ENCODE peak calls at places on chromosomes 7 and 10, in nine cellular contexts. S is MM.1S, J is HCT116, L is GM23248, U is PC-3, G is neural progenitor cell, Y is hepatocyte, P is GM23338, Q is SK-N-SH. Z is an unnamed sample.

GRCh38 chr7:64775289-64775688 is 18.9 kb upstream of the ZNF138 start:
- DNase-seq in S (no peak), J (no peak), L (peak; percentile 4), U (no peak), G (no peak), Y (no peak), P (no peak), Q (no peak), Z (no peak)

GRCh38 chr7:130481898-130482297 is 10.0 kb upstream of the MEST start:
- DNase-seq in S (no peak), J (no peak), L (peak; percentile 21), U (no peak), G (no peak), Y (peak; percentile 35), P (no peak), Q (no peak), Z (no peak)

GRCh38 chr7:74518654-74519053 is 64.9 kb downstream of the GTF2IRD1 start:
- DNase-seq in S (no peak), J (no peak), L (no peak), U (no peak), G (no peak), Y (no peak), P (no peak), Q (no peak), Z (no peak)

GRCh38 chr10:95655571-95656290 is 780 bp downstream of the ALDH18A1 start:
- DNase-seq in S (peak; percentile 12), J (no peak), L (peak; percentile 50), U (peak; percentile 6), G (peak; percentile 47), Y (peak; percentile 39), P (peak; percentile 45), Q (peak; percentile 17), Z (peak; percentile 31)

GRCh38 chr10:116056445-116057293 is 216.3 kb downstream of the GFRA1 start:
- DNase-seq in S (no peak), J (no peak), L (peak; percentile 18), U (no peak), G (no peak), Y (peak; percentile 42), P (no peak), Q (no peak), Z (no peak)

GRCh38 chr7:132771301-132771730 is 195.0 kb upstream of the PLXNA4 start:
- DNase-seq in S (no peak), J (no peak), L (peak; percentile 41), U (no peak), G (no peak), Y (no peak), P (peak; percentile 21), Q (no peak), Z (no peak)

GRCh38 chr10:103507235-103508191 is 14.0 kb downstream of the NEURL1 start:
- DNase-seq in S (peak; percentile 77), J (no peak), L (no peak), U (no peak), G (no peak), Y (peak; percentile 70), P (no peak), Q (peak; percentile 66), Z (peak; percentile 85)

GRCh38 chr7:85153715-85154114 is 33.1 kb downstream of the SEMA3D start:
- DNase-seq in S (no peak), J (no peak), L (no peak), U (no peak), G (no peak), Y (no peak), P (no peak), Q (no peak), Z (no peak)

GRCh38 chr7:68730871-68731403 is 867.3 kb upstream of the AUTS2 start:
- DNase-seq in S (no peak), J (no peak), L (no peak), U (no peak), G (no peak), Y (peak; percentile 20), P (no peak), Q (no peak), Z (no peak)

GRCh38 chr7:116180302-116180701 is 30.0 kb upstream of the TES start:
- DNase-seq in S (peak; percentile 71), J (peak; percentile 43), L (peak; percentile 77), U (peak; percentile 73), G (peak; percentile 61), Y (peak; percentile 73), P (peak; percentile 81), Q (peak; percentile 71), Z (peak; percentile 35)

GRCh38 chr10:132869621-132870020 is 72.7 kb downstream of the CFAP46 start:
- DNase-seq in S (no peak), J (no peak), L (no peak), U (no peak), G (no peak), Y (no peak), P (no peak), Q (no peak), Z (no peak)

GRCh38 chr7:125118444-125118843 is 188.8 kb upstream of the POT1 start:
- DNase-seq in S (no peak), J (no peak), L (no peak), U (no peak), G (no peak), Y (no peak), P (no peak), Q (no peak), Z (no peak)

GRCh38 chr10:64376169-64376568 is 855.0 kb downstream of the REEP3 start:
- DNase-seq in S (no peak), J (no peak), L (no peak), U (no peak), G (peak; percentile 26), Y (peak; percentile 15), P (peak; percentile 51), Q (peak; percentile 9), Z (no peak)

GRCh38 chr10:132121511-132121830 is 55.7 kb downstream of the JAKMIP3 start:
- DNase-seq in S (no peak), J (no peak), L (no peak), U (no peak), G (no peak), Y (no peak), P (no peak), Q (no peak), Z (no peak)

GRCh38 chr7:119737390-119737789 is 535.6 kb upstream of the KCND2 start:
- DNase-seq in S (no peak), J (no peak), L (no peak), U (no peak), G (no peak), Y (no peak), P (no peak), Q (no peak), Z (no peak)

GRCh38 chr7:150826061-150826849 is 25.7 kb downstream of the TMEM176A start:
- DNase-seq in S (no peak), J (no peak), L (no peak), U (no peak), G (no peak), Y (no peak), P (no peak), Q (no peak), Z (no peak)

GRCh38 chr7:130141858-130142653 is 63.1 kb downstream of the TMEM209 start:
- DNase-seq in S (no peak), J (no peak), L (no peak), U (no peak), G (peak; percentile 23), Y (no peak), P (no peak), Q (peak; percentile 60), Z (no peak)

GRCh38 chr10:91317541-91317940 is 92.6 kb upstream of the HECTD2 start:
- DNase-seq in S (no peak), J (no peak), L (no peak), U (no peak), G (no peak), Y (no peak), P (no peak), Q (no peak), Z (no peak)
- TF ChIP-seq EZH2phosphoT487 in S (no peak), J (no peak), L (no peak), U (no peak), G (no peak), Y (no peak), P (no peak), Q (no peak), Z (no peak)

GRCh38 chr10:127916826-127917225 is 9.9 kb downstream of the PTPRE start:
- DNase-seq in S (no peak), J (no peak), L (no peak), U (no peak), G (no peak), Y (no peak), P (peak; percentile 46), Q (peak; percentile 6), Z (no peak)
- TF ChIP-seq EZH2phosphoT487 in S (no peak), J (no peak), L (no peak), U (no peak), G (no peak), Y (no peak), P (no peak), Q (no peak), Z (no peak)

GRCh38 chr7:137656227-137656849 is 190.4 kb downstream of the DGKI start:
- DNase-seq in S (peak; percentile 84), J (peak; percentile 49), L (peak; percentile 90), U (peak; percentile 81), G (peak; percentile 79), Y (peak; percentile 88), P (peak; percentile 84), Q (peak; percentile 74), Z (peak; percentile 71)
- TF ChIP-seq EZH2phosphoT487 in S (no peak), J (no peak), L (no peak), U (no peak), G (no peak), Y (no peak), P (no peak), Q (no peak), Z (no peak)

GRCh38 chr7:42617071-42617705 is 294.7 kb downstream of the C7orf25 start:
- DNase-seq in S (no peak), J (no peak), L (no peak), U (no peak), G (peak; percentile 9), Y (no peak), P (no peak), Q (no peak), Z (no peak)

GRCh38 chr7:42614636-42615035 is 297.2 kb downstream of the C7orf25 start:
- DNase-seq in S (no peak), J (no peak), L (no peak), U (no peak), G (no peak), Y (no peak), P (no peak), Q (no peak), Z (no peak)

GRCh38 chr7:42621543-42622219 is 290.2 kb downstream of the C7orf25 start:
- DNase-seq in S (no peak), J (no peak), L (no peak), U (no peak), G (no peak), Y (no peak), P (no peak), Q (no peak), Z (no peak)

GRCh38 chr7:42618649-42619315 is 293.1 kb downstream of the C7orf25 start:
- DNase-seq in S (no peak), J (no peak), L (no peak), U (no peak), G (no peak), Y (no peak), P (no peak), Q (no peak), Z (no peak)

DNA sequence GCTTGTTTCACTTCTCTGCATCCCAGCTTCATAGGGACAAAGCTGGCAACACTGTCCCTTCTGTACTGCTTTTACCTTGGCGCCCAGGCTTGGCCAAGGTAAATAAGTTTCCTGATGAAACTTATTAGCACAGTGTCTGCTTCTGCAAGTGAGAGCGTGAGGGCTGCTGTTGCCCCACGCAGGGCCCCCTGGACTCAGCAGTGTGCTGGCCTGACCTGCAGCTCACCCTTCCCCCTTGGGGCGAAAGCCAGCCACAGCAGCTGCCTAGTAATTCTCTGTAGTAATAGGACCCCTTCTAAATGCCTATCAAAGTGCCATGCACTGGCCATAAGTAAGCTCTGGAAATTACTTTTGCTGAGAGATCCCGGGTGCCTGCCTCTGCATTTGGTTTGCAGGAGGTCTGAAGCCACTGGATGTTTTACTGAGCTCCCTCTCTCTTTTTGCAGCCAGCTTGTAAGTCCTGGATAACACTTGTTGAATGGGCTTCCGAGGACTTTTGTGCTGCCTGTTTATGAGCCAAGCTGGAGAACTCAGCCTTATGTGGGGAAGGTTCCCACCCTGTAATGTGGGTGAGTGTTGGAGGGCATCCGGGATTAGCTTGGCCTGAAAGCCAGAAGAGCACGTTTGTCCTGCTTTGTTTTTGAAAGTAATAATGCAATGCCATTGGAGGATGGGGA is 294.0 kb downstream of the C7orf25 start:
- DNase-seq in S (no peak), J (no peak), L (no peak), U (no peak), G (peak; percentile 66), Y (peak; percentile 52), P (peak; percentile 56), Q (no peak), Z (no peak)
- TF ChIP-seq EZH2phosphoT487 in S (no peak), J (no peak), L (no peak), U (no peak), G (no peak), Y (no peak), P (no peak), Q (no peak), Z (no peak)